ENCODE peak calls at places on chromosomes 13 and 19, in eight cellular contexts. Y is PC-9, S is tibial nerve, X is cardiac muscle cell, N is fibroblast of lung, V is neural crest cell, A is fibroblast of pulmonary artery, W is heart right ventricle. B is an unnamed sample.

GRCh38 chr13:94435604-94436226 is 43.8 kb downstream of the DCT start:
- DNase-seq in Y (no peak), S (no peak), X (peak; percentile 57), N (peak; percentile 80), V (no peak), A (peak; percentile 70), W (no peak), B (peak; percentile 32)

GRCh38 chr19:32818536-32818935 is 51.0 kb downstream of the SLC7A9 start:
- DNase-seq in Y (no peak), S (no peak), X (no peak), N (no peak), V (no peak), A (no peak), W (no peak), B (no peak)

GRCh38 chr19:38412491-38412890 is 9.6 kb downstream of the FAM98C start:
- DNase-seq in Y (no peak), S (no peak), X (no peak), N (no peak), V (no peak), A (no peak), W (no peak), B (no peak)

GRCh38 chr19:1658446-1659433 is 6.3 kb upstream of the TCF3 start:
- DNase-seq in Y (peak; percentile 17), S (no peak), X (no peak), N (no peak), V (no peak), A (no peak), W (no peak), B (no peak)

GRCh38 chr19:41307090-41307875 is 2.7 kb upstream of the CCDC97 start:
- DNase-seq in Y (no peak), S (no peak), X (no peak), N (no peak), V (no peak), A (no peak), W (no peak), B (no peak)

GRCh38 chr13:77930430-77930829 is 11.8 kb upstream of the EDNRB start:
- DNase-seq in Y (no peak), S (no peak), X (no peak), N (no peak), V (no peak), A (no peak), W (no peak), B (no peak)

GRCh38 chr19:43957891-43958290 is 6.9 kb downstream of the ZNF221 start:
- DNase-seq in Y (no peak), S (no peak), X (no peak), N (peak; percentile 86), V (no peak), A (peak; percentile 27), W (no peak), B (no peak)

GRCh38 chr19:839146-839872 is 1.5 kb upstream of the PRTN3 start:
- DNase-seq in Y (no peak), S (no peak), X (no peak), N (no peak), V (no peak), A (no peak), W (no peak), B (no peak)

GRCh38 chr19:36125557-36125956 is 10.3 kb downstream of the TBCB start:
- DNase-seq in Y (no peak), S (no peak), X (no peak), N (no peak), V (no peak), A (no peak), W (no peak), B (no peak)

GRCh38 chr13:113002206-113002821 is 33.3 kb downstream of the MCF2L start:
- DNase-seq in Y (peak; percentile 55), S (no peak), X (peak; percentile 58), N (no peak), V (peak; percentile 46), A (no peak), W (no peak), B (no peak)

GRCh38 chr19:5011476-5012238 is 42.7 kb downstream of the KDM4B start:
- DNase-seq in Y (no peak), S (no peak), X (no peak), N (no peak), V (peak; percentile 34), A (no peak), W (no peak), B (no peak)

GRCh38 chr19:39236527-39236926 is 8.3 kb downstream of the IFNL3 start:
- DNase-seq in Y (no peak), S (no peak), X (no peak), N (no peak), V (no peak), A (no peak), W (no peak), B (no peak)

GRCh38 chr19:35248310-35249145 is at the start of gene LSR:
- DNase-seq in Y (peak; percentile 95), S (no peak), X (peak; percentile 96), N (no peak), V (no peak), A (no peak), W (peak; percentile 41), B (peak; percentile 97)

GRCh38 chr13:113024466-113024865 is 55.5 kb downstream of the MCF2L start:
- DNase-seq in Y (no peak), S (no peak), X (no peak), N (no peak), V (no peak), A (no peak), W (no peak), B (no peak)

GRCh38 chr19:40807147-40808020 is 8.4 kb downstream of the EGLN2 start:
- DNase-seq in Y (peak; percentile 62), S (no peak), X (peak; percentile 34), N (no peak), V (no peak), A (no peak), W (no peak), B (no peak)

GRCh38 chr19:46623915-46624502 is 880 bp downstream of the PTGIR start:
- DNase-seq in Y (no peak), S (no peak), X (no peak), N (no peak), V (no peak), A (no peak), W (no peak), B (no peak)

GRCh38 chr19:45522010-45522941 is 15.0 kb downstream of the VASP start:
- DNase-seq in Y (no peak), S (no peak), X (no peak), N (no peak), V (no peak), A (no peak), W (no peak), B (no peak)

DNA sequence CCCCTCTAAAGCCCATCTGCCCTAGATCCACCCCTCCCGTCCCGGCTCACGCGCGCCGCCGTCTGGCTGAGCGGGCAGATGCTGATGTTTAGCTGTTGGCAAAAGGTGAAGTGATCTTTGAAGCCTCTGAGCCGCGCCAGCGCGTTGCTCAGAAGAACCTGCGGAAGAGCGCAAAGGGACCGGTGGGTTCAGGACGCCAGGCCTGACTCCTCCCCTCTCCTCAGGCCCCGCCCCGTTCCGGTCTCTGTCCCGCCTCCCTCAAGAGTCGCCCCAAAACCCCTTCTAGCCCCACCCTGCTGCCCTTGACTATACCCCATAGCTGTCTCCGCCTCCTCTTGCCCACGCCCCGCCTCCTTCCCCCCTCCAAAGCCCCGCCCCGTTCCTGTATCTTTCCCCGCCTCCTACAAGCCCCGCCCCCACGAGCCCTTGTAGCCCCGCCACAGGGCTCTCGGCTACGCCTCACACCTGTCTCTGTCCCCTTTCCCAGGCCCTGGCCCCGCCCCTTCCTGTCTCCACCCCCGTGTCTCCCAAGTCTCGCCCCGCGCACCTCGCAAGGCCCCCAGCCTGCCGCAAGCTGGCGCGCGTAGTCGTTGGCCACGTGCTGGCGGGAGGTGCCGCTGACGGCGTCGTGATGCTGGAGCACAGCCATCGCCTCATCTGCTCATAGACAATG is 9.5 kb downstream of the MAN2B1 start:
- DNase-seq in Y (no peak), S (no peak), X (no peak), N (no peak), V (no peak), A (no peak), W (no peak), B (no peak)
- TF ChIP-seq CTCF in Y (no peak), S (no peak), X (peak; percentile 10), N (no peak), V (no peak), A (no peak), W (no peak), B (no peak)

DNA sequence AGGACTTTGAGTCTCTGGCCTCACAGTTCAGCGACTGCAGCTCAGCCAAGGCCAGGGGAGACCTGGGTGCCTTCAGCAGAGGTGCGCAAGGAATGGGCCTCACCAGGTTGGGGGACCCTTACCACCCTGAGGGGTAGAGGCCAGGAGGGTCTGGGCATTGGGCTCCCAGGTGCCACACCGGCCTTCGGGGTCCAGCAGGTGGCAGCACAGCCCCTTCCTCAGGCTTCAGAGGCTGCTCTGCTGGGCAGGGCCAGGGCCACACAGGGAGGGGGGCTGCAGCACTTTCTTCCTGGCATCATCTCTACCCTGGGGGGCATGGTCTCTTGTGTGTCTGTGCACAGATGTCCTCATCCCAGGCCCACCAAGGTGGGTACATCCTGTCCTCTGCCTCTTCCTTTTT is 12.9 kb downstream of the PIN1 start:
- DNase-seq in Y (peak; percentile 29), S (no peak), X (peak; percentile 35), N (no peak), V (no peak), A (no peak), W (no peak), B (no peak)
- TF ChIP-seq CTCF in Y (peak; percentile 77), S (no peak), X (peak; percentile 40), N (peak; percentile 31), V (peak; percentile 58), A (peak; percentile 32), W (peak; percentile 18), B (peak; percentile 38)

DNA sequence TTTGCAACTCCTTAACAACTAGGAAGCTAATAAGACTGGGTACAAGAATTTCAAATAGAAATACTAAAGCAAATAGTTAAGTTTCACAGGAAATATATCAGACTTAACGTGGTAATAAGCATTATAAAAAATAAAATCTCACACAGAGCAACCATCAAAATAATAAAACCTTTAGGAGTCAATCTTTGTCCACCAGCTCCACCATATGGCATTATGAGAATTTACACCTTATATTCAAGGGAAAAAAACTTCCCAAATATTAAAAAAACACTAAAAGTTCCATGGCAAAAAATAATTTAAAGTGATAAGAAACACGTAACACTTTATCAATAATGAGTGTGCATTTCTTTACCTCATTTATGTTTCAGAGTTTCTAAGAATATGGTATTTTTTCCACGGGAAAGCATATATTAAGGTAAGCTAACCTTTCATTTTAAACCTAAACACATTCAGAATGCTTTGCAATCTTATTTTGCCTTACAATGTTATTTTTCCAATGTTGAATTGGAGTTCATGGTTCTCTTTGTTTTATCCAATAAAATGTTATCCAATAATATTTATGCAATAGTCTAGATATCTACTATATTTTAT is 423.2 kb upstream of the SGCG start:
- DNase-seq in Y (no peak), S (no peak), X (peak; percentile 45), N (peak; percentile 56), V (no peak), A (peak; percentile 26), W (no peak), B (no peak)
- TF ChIP-seq CTCF in Y (peak; percentile 57), S (peak; percentile 38), X (peak; percentile 39), N (peak; percentile 44), V (peak; percentile 79), A (peak; percentile 19), W (peak; percentile 63), B (peak; percentile 15)

GRCh38 chr13:49271264-49271663 is 23.5 kb downstream of the CDADC1 start:
- DNase-seq in Y (no peak), S (no peak), X (no peak), N (no peak), V (no peak), A (no peak), W (no peak), B (no peak)

GRCh38 chr13:49262634-49263033 is 14.9 kb downstream of the CDADC1 start:
- DNase-seq in Y (no peak), S (no peak), X (no peak), N (no peak), V (no peak), A (no peak), W (no peak), B (no peak)

GRCh38 chr13:49265822-49266221 is 18.1 kb downstream of the CDADC1 start:
- DNase-seq in Y (no peak), S (no peak), X (no peak), N (peak; percentile 93), V (no peak), A (peak; percentile 22), W (no peak), B (no peak)
- TF ChIP-seq CTCF in Y (no peak), S (no peak), X (no peak), N (no peak), V (no peak), A (no peak), W (no peak), B (no peak)

B was measured in GM10248.